ENCODE peak calls at places on chromosomes 11 and 22, in four cellular contexts. S is GM12878, E is K562, Z is H1. V is an unnamed sample.
A peak's percentile ranks its signal among the peaks of the same experiment; 100 is the strongest.

GRCh38 chr22:48097723-48098122 is 1335.3 kb downstream of the TBC1D22A start:
- DNase-seq in S (no peak), E (no peak), Z (no peak), V (no peak)

GRCh38 chr11:92653448-92653847 is 316.0 kb upstream of the MTNR1B start:
- DNase-seq in E (no peak), S (no peak), Z (no peak), V (peak; percentile 21)

GRCh38 chr11:134800130-134800529 is 388.1 kb upstream of the B3GAT1 start:
- DNase-seq in S (no peak), E (no peak), Z (no peak), V (no peak)

GRCh38 chr11:64314146-64314804 is 3.1 kb downstream of the TRMT112 start:
- DNase-seq in S (no peak), Z (no peak), E (peak; percentile 45), V (peak; percentile 54)

GRCh38 chr11:68090706-68091105 is 30.5 kb downstream of the CHKA start:
- DNase-seq in Z (no peak), S (no peak), E (no peak), V (no peak)

GRCh38 chr11:22715971-22716370 is 49.6 kb downstream of the GAS2 start:
- DNase-seq in S (no peak), E (no peak), Z (no peak), V (no peak)

GRCh38 chr11:95262994-95263764 is 32.2 kb upstream of the SESN3 start:
- DNase-seq in Z (no peak), E (no peak), S (no peak), V (no peak)

GRCh38 chr11:71339178-71339881 is 87.0 kb upstream of the SHANK2 start:
- DNase-seq in S (no peak), E (no peak), Z (no peak), V (no peak)

GRCh38 chr11:1073261-1073724 is 1.4 kb upstream of the MUC2 start:
- DNase-seq in Z (no peak), E (no peak), S (no peak), V (no peak)

GRCh38 chr11:129313588-129314288 is 61.9 kb upstream of the BARX2 start:
- DNase-seq in S (no peak), Z (no peak), E (no peak), V (no peak)

GRCh38 chr22:31846161-31847115 is 92.6 kb downstream of the DEPDC5 start:
- DNase-seq in E (peak; percentile 37), S (no peak), Z (no peak), V (peak; percentile 25)

GRCh38 chr11:72013765-72014711 is 15.3 kb downstream of the IL18BP start:
- DNase-seq in Z (no peak), S (no peak), E (no peak), V (no peak)

GRCh38 chr11:119845756-119846155 is 116.8 kb upstream of the NECTIN1 start:
- DNase-seq in E (no peak), Z (no peak), S (no peak), V (no peak)

GRCh38 chr11:8988329-8989234 is 15.2 kb downstream of the NRIP3 start:
- DNase-seq in E (peak; percentile 91), S (no peak), Z (no peak), V (no peak)

GRCh38 chr22:27283714-27284113 is 517.8 kb downstream of the MN1 start:
- DNase-seq in S (no peak), Z (no peak), E (peak; percentile 26), V (no peak)

GRCh38 chr11:78467370-78467769 is 49.8 kb upstream of the GAB2 start:
- DNase-seq in S (no peak), E (no peak), Z (no peak), V (no peak)

GRCh38 chr11:78470861-78471442 is 53.3 kb upstream of the GAB2 start:
- DNase-seq in Z (no peak), E (no peak), S (no peak), V (no peak)

GRCh38 chr11:78460468-78460867 is 42.8 kb upstream of the GAB2 start:
- DNase-seq in S (no peak), Z (no peak), E (no peak), V (no peak)

GRCh38 chr11:78469905-78470304 is 52.3 kb upstream of the GAB2 start:
- DNase-seq in S (no peak), Z (no peak), E (no peak), V (no peak)

DNA sequence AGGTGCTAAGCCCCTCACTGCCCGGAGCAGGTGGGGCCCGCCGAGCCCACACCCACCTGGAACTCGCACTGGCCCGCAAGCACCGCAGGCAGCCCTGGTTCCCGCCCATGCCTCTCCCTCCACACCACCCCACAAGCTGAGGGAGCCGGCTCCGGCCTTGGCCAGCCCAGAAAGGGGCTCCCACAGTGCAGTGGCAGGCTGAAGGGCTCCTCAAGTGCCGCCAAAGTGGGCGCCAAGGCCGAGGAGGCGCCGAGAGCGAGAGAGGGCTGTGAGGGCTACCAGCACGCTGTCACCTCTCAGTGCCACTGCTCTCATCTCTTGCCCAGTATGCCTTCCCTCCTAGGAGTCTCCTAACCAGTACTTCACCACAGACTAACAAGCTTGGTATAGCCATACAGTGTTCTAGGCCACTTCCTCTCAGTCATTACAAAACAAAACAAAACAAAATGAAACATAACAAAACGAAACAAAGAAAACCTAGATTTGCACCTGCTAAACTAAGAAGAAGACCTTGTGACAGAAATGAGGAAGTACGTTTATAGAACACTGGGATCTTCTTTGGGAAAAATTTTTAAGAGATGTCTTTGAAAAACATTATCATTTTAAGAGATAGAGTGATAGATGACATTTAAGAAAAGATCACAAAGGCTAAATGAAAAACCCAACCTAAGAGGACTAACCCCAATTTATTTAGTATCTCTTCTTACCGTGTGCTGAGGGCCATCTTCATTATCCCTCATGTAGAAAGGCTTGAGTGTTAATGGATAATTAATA is 47.7 kb upstream of the GAB2 start:
- DNase-seq in Z (no peak), E (no peak), S (peak; percentile 93), V (no peak)
- TF ChIP-seq RAD21 in Z (no peak), E (no peak), S (no peak), V (no peak)

GRCh38 chr22:49355206-49355920 is 472.3 kb downstream of the BRD1 start:
- DNase-seq in Z (no peak), E (no peak), S (no peak), V (no peak)

GRCh38 chr22:49354516-49355205 is 473.0 kb downstream of the BRD1 start:
- DNase-seq in E (no peak), S (no peak), Z (no peak), V (peak; percentile 5)

GRCh38 chr22:49358041-49358440 is 469.6 kb downstream of the BRD1 start:
- DNase-seq in E (no peak), Z (no peak), S (no peak), V (no peak)

GRCh38 chr22:49359061-49359460 is 468.6 kb downstream of the BRD1 start:
- DNase-seq in S (no peak), E (no peak), Z (no peak), V (no peak)

GRCh38 chr22:49356428-49356827 is 471.2 kb downstream of the BRD1 start:
- DNase-seq in Z (no peak), E (no peak), S (no peak), V (no peak)
- TF ChIP-seq NRF1 in Z (no peak), E (no peak), S (no peak), V (no peak)

GRCh38 chr11:48081151-48082010 is 101.0 kb downstream of the PTPRJ start:
- DNase-seq in Z (no peak), S (no peak), E (no peak), V (no peak)
- TF ChIP-seq YY1 in Z (no peak), S (no peak), E (no peak), V (no peak)

GRCh38 chr11:58621586-58622262 is 741 bp upstream of the CNTF start:
- DNase-seq in E (no peak), S (no peak), Z (no peak), V (no peak)
- TF ChIP-seq RAD21 in E (no peak), S (no peak), Z (no peak), V (no peak)

DNA sequence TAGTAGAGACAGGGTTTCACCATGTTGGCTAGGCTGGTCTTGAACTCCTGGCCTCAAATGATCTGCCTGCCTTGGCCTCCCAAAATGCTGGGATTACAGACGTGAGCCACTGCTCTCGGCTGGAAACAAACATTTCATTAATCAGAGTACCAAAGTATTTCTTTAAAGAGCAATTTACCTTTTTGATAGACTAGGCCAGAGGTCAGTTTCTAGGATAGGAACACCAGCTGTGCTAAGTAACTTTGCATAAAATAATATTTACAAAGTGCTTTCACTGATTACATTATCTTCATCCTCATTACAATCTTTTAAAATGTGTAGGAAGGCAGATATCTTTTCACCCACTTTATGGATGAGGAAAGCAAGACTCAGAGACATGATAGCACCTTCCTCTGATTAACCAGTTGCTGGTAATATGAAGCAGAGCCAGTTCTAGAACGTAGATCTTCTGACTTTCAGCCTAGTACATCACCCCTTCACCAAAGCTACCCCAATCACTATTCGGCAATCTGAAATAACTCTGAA is 355.2 kb downstream of the SOX6 start:
- DNase-seq in Z (no peak), S (no peak), E (peak; percentile 6), V (no peak)
- TF ChIP-seq NRF1 in Z (no peak), S (no peak), E (no peak), V (no peak)

DNA sequence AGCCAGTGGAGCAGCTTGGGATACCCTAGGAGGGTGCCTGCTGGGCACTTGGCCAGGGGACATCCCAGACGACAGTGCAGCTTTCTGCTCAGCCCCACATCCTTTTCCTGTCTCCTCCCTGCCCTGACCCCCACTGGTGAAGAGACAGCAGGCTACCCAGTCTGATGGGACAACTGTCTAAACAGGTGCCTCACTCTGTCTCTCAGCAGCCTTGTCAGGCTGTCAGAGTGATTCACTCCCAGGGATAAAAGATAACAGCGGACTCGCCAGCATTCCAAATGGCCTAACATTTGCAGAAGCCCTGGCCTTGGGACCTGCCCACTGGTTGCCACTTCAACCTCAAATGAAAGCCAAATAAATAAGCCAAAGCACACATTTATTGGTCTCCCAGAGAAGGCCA is 318.6 kb upstream of the PLET1 start:
- DNase-seq in S (no peak), E (no peak), Z (no peak), V (no peak)
- TF ChIP-seq YY1 in S (no peak), E (no peak), Z (no peak), V (no peak)

V was measured in SK-N-SH.